ENCODE peak calls at places on chromosomes 12 and 14, in five cellular contexts. One of them, this sample, is unnamed.

GRCh38 chr12:54565658-54566552 is 16.5 kb downstream of the PDE1B start:
- DNase-seq in fibroblast of villous mesenchyme: no peak
- DNase-seq in AG10803: no peak
- DNase-seq in nephron progenitor cell: no peak
- DNase-seq in MCF 10A: no peak
- DNase-seq in this sample: no peak

GRCh38 chr12:115660211-115660805 is 617.2 kb downstream of the MED13L start:
- DNase-seq in fibroblast of villous mesenchyme: peak; percentile 37
- DNase-seq in AG10803: peak; percentile 66
- DNase-seq in nephron progenitor cell: no peak
- DNase-seq in MCF 10A: peak; percentile 55
- DNase-seq in this sample: no peak

GRCh38 chr14:79514700-79515099 is 696.6 kb downstream of the DIO2 start:
- DNase-seq in fibroblast of villous mesenchyme: peak; percentile 37
- DNase-seq in AG10803: peak; percentile 23
- DNase-seq in nephron progenitor cell: no peak
- DNase-seq in MCF 10A: no peak
- DNase-seq in this sample: no peak

GRCh38 chr12:122990561-122990960 is 10.1 kb downstream of the ARL6IP4 start:
- DNase-seq in fibroblast of villous mesenchyme: no peak
- DNase-seq in AG10803: no peak
- DNase-seq in nephron progenitor cell: no peak
- DNase-seq in MCF 10A: no peak
- DNase-seq in this sample: no peak

GRCh38 chr14:72809063-72809462 is 84.8 kb downstream of the DPF3 start:
- DNase-seq in fibroblast of villous mesenchyme: no peak
- DNase-seq in AG10803: no peak
- DNase-seq in nephron progenitor cell: no peak
- DNase-seq in MCF 10A: no peak
- DNase-seq in this sample: no peak

GRCh38 chr14:53519137-53519536 is 366.0 kb upstream of the DDHD1 start:
- DNase-seq in fibroblast of villous mesenchyme: no peak
- DNase-seq in AG10803: peak; percentile 56
- DNase-seq in nephron progenitor cell: no peak
- DNase-seq in MCF 10A: no peak
- DNase-seq in this sample: no peak

GRCh38 chr12:6582196-6582595 is 14.1 kb upstream of the NOP2 start:
- DNase-seq in fibroblast of villous mesenchyme: no peak
- DNase-seq in AG10803: no peak
- DNase-seq in nephron progenitor cell: peak; percentile 18
- DNase-seq in MCF 10A: no peak
- DNase-seq in this sample: no peak

GRCh38 chr12:89135976-89136634 is 216.2 kb downstream of the DUSP6 start:
- DNase-seq in fibroblast of villous mesenchyme: no peak
- DNase-seq in AG10803: peak; percentile 38
- DNase-seq in nephron progenitor cell: no peak
- DNase-seq in MCF 10A: peak; percentile 76
- DNase-seq in this sample: no peak

GRCh38 chr14:96254696-96255095 is 1.3 kb upstream of the BDKRB1 start:
- DNase-seq in fibroblast of villous mesenchyme: no peak
- DNase-seq in AG10803: no peak
- DNase-seq in nephron progenitor cell: no peak
- DNase-seq in MCF 10A: no peak
- DNase-seq in this sample: no peak

GRCh38 chr14:80959448-80960006 is 4.1 kb downstream of the TSHR start:
- DNase-seq in fibroblast of villous mesenchyme: peak; percentile 18
- DNase-seq in AG10803: no peak
- DNase-seq in nephron progenitor cell: no peak
- DNase-seq in MCF 10A: no peak
- DNase-seq in this sample: peak; percentile 55

GRCh38 chr12:108400900-108401480 is 61.9 kb upstream of the CMKLR1 start:
- DNase-seq in fibroblast of villous mesenchyme: no peak
- DNase-seq in AG10803: no peak
- DNase-seq in nephron progenitor cell: no peak
- DNase-seq in MCF 10A: no peak
- DNase-seq in this sample: no peak

GRCh38 chr12:47733142-47733541 is 7.9 kb upstream of the ENDOU start:
- DNase-seq in fibroblast of villous mesenchyme: no peak
- DNase-seq in AG10803: no peak
- DNase-seq in nephron progenitor cell: no peak
- DNase-seq in MCF 10A: no peak
- DNase-seq in this sample: no peak

GRCh38 chr12:108333898-108334699 is 5.0 kb downstream of the CMKLR1 start:
- DNase-seq in fibroblast of villous mesenchyme: peak; percentile 46
- DNase-seq in AG10803: peak; percentile 41
- DNase-seq in nephron progenitor cell: no peak
- DNase-seq in MCF 10A: peak; percentile 83
- DNase-seq in this sample: no peak

GRCh38 chr12:24054411-24054810 is 104.9 kb upstream of the SOX5 start:
- DNase-seq in fibroblast of villous mesenchyme: no peak
- DNase-seq in AG10803: no peak
- DNase-seq in nephron progenitor cell: no peak
- DNase-seq in MCF 10A: peak; percentile 57
- DNase-seq in this sample: no peak

GRCh38 chr14:102046337-102047278 is 40.2 kb downstream of the HSP90AA1 start:
- DNase-seq in fibroblast of villous mesenchyme: peak; percentile 72
- DNase-seq in AG10803: peak; percentile 82
- DNase-seq in nephron progenitor cell: peak; percentile 82
- DNase-seq in MCF 10A: peak; percentile 35
- DNase-seq in this sample: peak; percentile 99

DNA sequence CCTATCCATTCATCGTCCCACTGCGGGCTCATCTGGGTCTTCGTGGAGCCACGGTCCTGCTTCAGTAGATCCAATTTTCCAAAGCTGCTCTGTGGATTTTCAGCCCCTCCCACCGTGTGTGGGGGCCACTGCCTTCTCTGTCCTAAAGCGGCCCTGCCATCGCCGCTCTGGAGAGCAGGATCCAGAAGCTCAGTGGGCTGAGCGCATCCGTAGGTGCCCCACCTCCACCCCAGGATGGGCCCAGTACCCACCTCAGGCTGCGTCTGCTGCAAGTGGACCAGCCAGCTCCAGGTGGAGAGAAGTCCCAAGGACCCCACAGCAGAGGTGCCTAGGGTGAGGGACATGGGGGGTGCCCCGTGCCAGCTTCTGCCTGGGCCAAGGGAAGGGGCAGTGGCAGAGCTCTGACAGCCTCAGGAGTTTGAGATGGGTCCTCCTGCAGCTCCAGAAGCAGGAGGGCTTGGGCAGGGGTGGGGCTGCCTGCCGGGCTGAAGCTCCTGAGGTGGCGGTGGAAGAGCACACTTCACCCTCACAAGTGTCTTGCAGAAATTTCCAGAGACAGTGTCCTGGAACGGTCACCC is 148.1 kb upstream of the C14orf180 start:
- DNase-seq in fibroblast of villous mesenchyme: no peak
- DNase-seq in AG10803: no peak
- DNase-seq in nephron progenitor cell: no peak
- DNase-seq in MCF 10A: no peak
- DNase-seq in this sample: no peak
- TF ChIP-seq CTCF in fibroblast of villous mesenchyme: no peak
- TF ChIP-seq CTCF in AG10803: no peak
- TF ChIP-seq CTCF in nephron progenitor cell: no peak
- TF ChIP-seq CTCF in MCF 10A: no peak
- TF ChIP-seq CTCF in this sample: no peak

GRCh38 chr14:64410084-64410774 is 22.1 kb downstream of the MTHFD1 start:
- DNase-seq in fibroblast of villous mesenchyme: peak; percentile 49
- DNase-seq in AG10803: peak; percentile 31
- DNase-seq in nephron progenitor cell: no peak
- DNase-seq in MCF 10A: peak; percentile 71
- DNase-seq in this sample: no peak

GRCh38 chr14:64412237-64412636 is 24.1 kb downstream of the MTHFD1 start:
- DNase-seq in fibroblast of villous mesenchyme: no peak
- DNase-seq in AG10803: no peak
- DNase-seq in nephron progenitor cell: no peak
- DNase-seq in MCF 10A: no peak
- DNase-seq in this sample: no peak

GRCh38 chr14:64411001-64411400 is 22.8 kb downstream of the MTHFD1 start:
- DNase-seq in fibroblast of villous mesenchyme: no peak
- DNase-seq in AG10803: no peak
- DNase-seq in nephron progenitor cell: no peak
- DNase-seq in MCF 10A: no peak
- DNase-seq in this sample: no peak

GRCh38 chr14:64407329-64407728 is 19.2 kb downstream of the MTHFD1 start:
- DNase-seq in fibroblast of villous mesenchyme: no peak
- DNase-seq in AG10803: no peak
- DNase-seq in nephron progenitor cell: no peak
- DNase-seq in MCF 10A: no peak
- DNase-seq in this sample: no peak

DNA sequence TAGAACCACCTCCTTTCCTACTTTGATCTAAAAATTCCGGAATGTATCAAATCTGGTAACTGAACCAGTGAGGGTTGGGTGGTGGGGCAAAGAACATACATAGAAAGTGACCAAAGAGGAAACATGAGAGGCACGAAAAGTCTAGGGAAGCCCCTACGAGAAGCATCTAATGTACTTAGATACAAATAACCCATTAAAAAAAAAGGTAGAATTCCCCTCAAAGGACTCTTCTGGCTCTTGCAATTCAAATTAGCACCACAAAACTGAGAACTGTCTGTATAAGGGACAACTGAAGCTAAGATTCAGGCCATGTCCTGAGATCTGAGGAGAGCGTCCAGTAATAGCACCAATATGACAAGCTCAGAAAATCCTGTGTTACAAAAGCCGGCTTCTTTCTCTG is 21.4 kb downstream of the MTHFD1 start:
- DNase-seq in fibroblast of villous mesenchyme: no peak
- DNase-seq in AG10803: no peak
- DNase-seq in nephron progenitor cell: no peak
- DNase-seq in MCF 10A: no peak
- DNase-seq in this sample: no peak
- TF ChIP-seq CTCF in fibroblast of villous mesenchyme: no peak
- TF ChIP-seq CTCF in AG10803: no peak
- TF ChIP-seq CTCF in nephron progenitor cell: no peak
- TF ChIP-seq CTCF in MCF 10A: no peak
- TF ChIP-seq CTCF in this sample: no peak

GRCh38 chr12:106769078-106769477 is 5.4 kb upstream of the RIC8B start:
- DNase-seq in fibroblast of villous mesenchyme: peak; percentile 28
- DNase-seq in AG10803: peak; percentile 73
- DNase-seq in nephron progenitor cell: no peak
- DNase-seq in MCF 10A: peak; percentile 8
- DNase-seq in this sample: no peak

GRCh38 chr12:106766393-106766826 is 8.1 kb upstream of the RIC8B start:
- DNase-seq in fibroblast of villous mesenchyme: peak; percentile 65
- DNase-seq in AG10803: no peak
- DNase-seq in nephron progenitor cell: no peak
- DNase-seq in MCF 10A: peak; percentile 10
- DNase-seq in this sample: peak; percentile 97

GRCh38 chr12:106767954-106768501 is 6.5 kb upstream of the RIC8B start:
- DNase-seq in fibroblast of villous mesenchyme: peak; percentile 24
- DNase-seq in AG10803: peak; percentile 33
- DNase-seq in nephron progenitor cell: peak; percentile 49
- DNase-seq in MCF 10A: no peak
- DNase-seq in this sample: peak; percentile 59

GRCh38 chr12:106767206-106767605 is 7.3 kb upstream of the RIC8B start:
- DNase-seq in fibroblast of villous mesenchyme: no peak
- DNase-seq in AG10803: no peak
- DNase-seq in nephron progenitor cell: no peak
- DNase-seq in MCF 10A: no peak
- DNase-seq in this sample: no peak

GRCh38 chr12:106764738-106765137 is 9.7 kb upstream of the RIC8B start:
- DNase-seq in fibroblast of villous mesenchyme: peak; percentile 55
- DNase-seq in AG10803: no peak
- DNase-seq in nephron progenitor cell: no peak
- DNase-seq in MCF 10A: peak; percentile 26
- DNase-seq in this sample: peak; percentile 68
- TF ChIP-seq CTCF in fibroblast of villous mesenchyme: peak; percentile 35
- TF ChIP-seq CTCF in AG10803: no peak
- TF ChIP-seq CTCF in nephron progenitor cell: no peak
- TF ChIP-seq CTCF in MCF 10A: no peak
- TF ChIP-seq CTCF in this sample: no peak

GRCh38 chr12:55720894-55721444 is 776 bp downstream of the RDH5 start:
- DNase-seq in fibroblast of villous mesenchyme: peak; percentile 79
- DNase-seq in AG10803: peak; percentile 97
- DNase-seq in nephron progenitor cell: no peak
- DNase-seq in MCF 10A: peak; percentile 87
- DNase-seq in this sample: no peak

GRCh38 chr12:55718650-55719275 is 1.4 kb upstream of the RDH5 start:
- DNase-seq in fibroblast of villous mesenchyme: no peak
- DNase-seq in AG10803: no peak
- DNase-seq in nephron progenitor cell: no peak
- DNase-seq in MCF 10A: no peak
- DNase-seq in this sample: no peak

GRCh38 chr12:55718020-55718419 is 2.2 kb upstream of the RDH5 start:
- DNase-seq in fibroblast of villous mesenchyme: no peak
- DNase-seq in AG10803: no peak
- DNase-seq in nephron progenitor cell: peak; percentile 46
- DNase-seq in MCF 10A: no peak
- DNase-seq in this sample: no peak

GRCh38 chr12:55720071-55720564 is at the start of gene RDH5:
- DNase-seq in fibroblast of villous mesenchyme: peak; percentile 55
- DNase-seq in AG10803: peak; percentile 88
- DNase-seq in nephron progenitor cell: no peak
- DNase-seq in MCF 10A: no peak
- DNase-seq in this sample: no peak

DNA sequence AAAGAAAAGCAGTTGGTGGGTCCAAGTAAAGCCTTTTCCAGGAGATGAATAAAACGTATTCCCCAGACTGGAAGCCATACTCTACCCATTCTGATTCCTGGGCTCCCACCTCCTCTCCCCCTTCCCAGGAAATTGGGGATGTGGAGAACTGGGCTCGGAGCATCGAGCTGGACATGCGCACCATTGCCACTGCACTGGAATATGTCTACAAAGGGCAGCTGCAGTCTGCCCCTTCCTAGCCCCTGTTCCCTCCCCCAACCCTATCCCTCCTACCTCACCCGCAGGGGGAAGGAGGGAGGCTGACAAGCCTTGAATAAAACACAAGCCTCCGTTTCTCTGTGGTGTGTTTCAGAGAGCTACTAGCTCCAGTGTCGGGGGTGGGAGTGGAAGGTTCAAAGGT is 822 bp upstream of the RDH5 start:
- DNase-seq in fibroblast of villous mesenchyme: no peak
- DNase-seq in AG10803: no peak
- DNase-seq in nephron progenitor cell: no peak
- DNase-seq in MCF 10A: no peak
- DNase-seq in this sample: no peak
- TF ChIP-seq CTCF in fibroblast of villous mesenchyme: no peak
- TF ChIP-seq CTCF in AG10803: no peak
- TF ChIP-seq CTCF in nephron progenitor cell: no peak
- TF ChIP-seq CTCF in MCF 10A: no peak
- TF ChIP-seq CTCF in this sample: no peak

DNA sequence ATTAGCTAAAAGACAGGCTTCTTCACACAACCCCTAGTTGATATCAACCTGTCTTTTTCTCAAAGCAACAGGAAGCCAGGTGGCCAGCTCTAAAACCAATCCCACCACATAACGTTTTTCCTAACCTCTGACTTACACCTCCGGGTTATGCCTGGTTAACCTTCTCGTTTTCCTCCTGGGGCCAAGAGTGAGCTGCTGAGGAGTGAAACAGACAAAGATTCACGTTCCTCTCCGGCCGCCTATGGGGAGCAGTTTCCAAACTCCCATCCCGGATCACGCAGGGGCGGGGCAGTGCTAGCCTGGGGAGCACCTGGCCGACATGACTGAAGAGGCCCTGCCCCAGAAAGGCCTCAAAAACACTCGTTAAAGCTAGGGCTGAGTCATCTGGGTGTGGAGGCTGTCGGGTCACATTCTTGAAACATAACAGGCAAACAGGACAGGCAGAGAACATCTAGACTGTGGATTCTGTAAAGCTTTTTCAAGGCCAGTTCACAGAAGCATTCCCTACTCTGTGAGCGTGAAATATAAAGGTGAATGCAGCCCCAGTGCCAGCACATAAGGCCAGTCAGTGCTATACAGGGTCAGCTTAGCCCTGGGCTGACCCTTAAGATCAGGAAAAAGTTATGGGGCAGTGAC is 25.9 kb upstream of the LGALS3 start:
- DNase-seq in fibroblast of villous mesenchyme: peak; percentile 98
- DNase-seq in AG10803: peak; percentile 96
- DNase-seq in nephron progenitor cell: peak; percentile 36
- DNase-seq in MCF 10A: peak; percentile 97
- DNase-seq in this sample: peak; percentile 92
- TF ChIP-seq CTCF in fibroblast of villous mesenchyme: no peak
- TF ChIP-seq CTCF in AG10803: no peak
- TF ChIP-seq CTCF in nephron progenitor cell: no peak
- TF ChIP-seq CTCF in MCF 10A: no peak
- TF ChIP-seq CTCF in this sample: no peak